ENCODE peak calls at places on chromosome 3, in four cellular contexts. J is GM12878, M is HepG2, I is H1. Z is an unnamed sample.

GRCh38 chr3:62632510-62633294 is 242.5 kb downstream of the CADPS start:
- DNase-seq in J (no peak), M (no peak), I (no peak), Z (no peak)

GRCh38 chr3:194632211-194632982 is 822 bp downstream of the TMEM44 start:
- DNase-seq in J (no peak), M (no peak), I (no peak), Z (no peak)

GRCh38 chr3:18830087-18830486 is 318.2 kb upstream of the KCNH8 start:
- DNase-seq in J (no peak), M (no peak), I (no peak), Z (no peak)

GRCh38 chr3:165919284-165919683 is 82.1 kb upstream of the BCHE start:
- DNase-seq in J (no peak), M (no peak), I (no peak), Z (no peak)

GRCh38 chr3:35305406-35305805 is 333.9 kb upstream of the ARPP21 start:
- DNase-seq in J (no peak), M (no peak), I (no peak), Z (no peak)

GRCh38 chr3:31895471-31895870 is 85.6 kb downstream of the OSBPL10 start:
- DNase-seq in J (no peak), M (no peak), I (no peak), Z (no peak)

GRCh38 chr3:164737174-164737573 is 341.1 kb downstream of the SI start:
- DNase-seq in J (no peak), M (no peak), I (no peak), Z (no peak)

GRCh38 chr3:115436767-115437301 is 186.5 kb upstream of the GAP43 start:
- DNase-seq in J (no peak), M (peak; percentile 1), I (peak; percentile 13), Z (peak; percentile 6)

GRCh38 chr3:47464603-47465002 is 11.1 kb downstream of the SCAP start:
- DNase-seq in J (no peak), M (no peak), I (no peak), Z (no peak)

GRCh38 chr3:62186967-62187366 is 186.4 kb downstream of the FEZF2 start:
- DNase-seq in J (no peak), M (peak; percentile 7), I (no peak), Z (no peak)

GRCh38 chr3:129228891-129229585 is 20.4 kb upstream of the COPG1 start:
- DNase-seq in J (no peak), M (peak; percentile 77), I (no peak), Z (no peak)

GRCh38 chr3:44136421-44136820 is 105.3 kb upstream of the TOPAZ1 start:
- DNase-seq in J (no peak), M (no peak), I (no peak), Z (no peak)

GRCh38 chr3:49668861-49669260 is 5.3 kb upstream of the APEH start:
- DNase-seq in J (no peak), M (peak; percentile 21), I (no peak), Z (no peak)

GRCh38 chr3:150238995-150239612 is 169.0 kb upstream of the TSC22D2 start:
- DNase-seq in J (no peak), M (peak; percentile 25), I (peak; percentile 38), Z (peak; percentile 51)

GRCh38 chr3:82165266-82165665 is 403.8 kb upstream of the GBE1 start:
- DNase-seq in J (no peak), M (no peak), I (no peak), Z (no peak)

GRCh38 chr3:32143849-32144757 is 37.7 kb downstream of the GPD1L start:
- DNase-seq in J (peak; percentile 13), M (peak; percentile 78), I (no peak), Z (peak; percentile 67)

GRCh38 chr3:62622553-62623174 is 249.3 kb upstream of the FEZF2 start:
- DNase-seq in J (peak; percentile 1), M (peak; percentile 48), I (no peak), Z (peak; percentile 60)

GRCh38 chr3:25169146-25169545 is 258.9 kb upstream of the RARB start:
- DNase-seq in J (no peak), M (no peak), I (no peak), Z (no peak)

GRCh38 chr3:113637756-113638155 is 58.7 kb downstream of the USF3 start:
- DNase-seq in J (no peak), M (no peak), I (no peak), Z (no peak)

GRCh38 chr3:122974764-122975162 is 52.8 kb downstream of the SEMA5B start:
- DNase-seq in J (no peak), M (no peak), I (no peak), Z (no peak)

GRCh38 chr3:79767194-79767952 is 425 bp downstream of the ROBO1 start:
- DNase-seq in J (no peak), M (no peak), I (no peak), Z (no peak)

GRCh38 chr3:194740859-194741486 is 55.3 kb downstream of the FAM43A start:
- DNase-seq in J (no peak), M (peak; percentile 64), I (no peak), Z (peak; percentile 32)

GRCh38 chr3:27554706-27555105 is 70.5 kb upstream of the SLC4A7 start:
- DNase-seq in J (no peak), M (no peak), I (no peak), Z (no peak)

GRCh38 chr3:69204315-69204957 is 82.0 kb upstream of the LMOD3 start:
- DNase-seq in J (peak; percentile 44), M (peak; percentile 19), I (no peak), Z (no peak)

GRCh38 chr3:38397320-38397719 is 50.7 kb downstream of the XYLB start:
- DNase-seq in J (no peak), M (peak; percentile 40), I (no peak), Z (peak; percentile 28)

GRCh38 chr3:125119752-125120369 is 64.1 kb upstream of the HEG1 start:
- DNase-seq in J (peak; percentile 87), M (no peak), I (no peak), Z (no peak)

GRCh38 chr3:138114988-138115971 is at the start of gene DZIP1L:
- DNase-seq in J (no peak), M (peak; percentile 23), I (no peak), Z (peak; percentile 71)

GRCh38 chr3:190172751-190173150 is 52.1 kb upstream of the P3H2 start:
- DNase-seq in J (no peak), M (no peak), I (no peak), Z (no peak)

GRCh38 chr3:71903141-71903540 is 118.2 kb upstream of the PROK2 start:
- DNase-seq in J (no peak), M (no peak), I (no peak), Z (no peak)
- H3K4me3 ChIP-seq in J (no peak overlapping the region), M (no peak overlapping the region), I (no peak overlapping the region), Z (no peak overlapping the region)

GRCh38 chr3:171991166-171991565 is 48.2 kb upstream of the FNDC3B start:
- DNase-seq in J (no peak), M (peak; percentile 92), I (no peak), Z (no peak)

GRCh38 chr3:171996178-171996817 is 43.1 kb upstream of the FNDC3B start:
- DNase-seq in J (no peak), M (no peak), I (no peak), Z (no peak)

GRCh38 chr3:171995486-171995885 is 43.9 kb upstream of the FNDC3B start:
- DNase-seq in J (no peak), M (no peak), I (no peak), Z (no peak)

DNA sequence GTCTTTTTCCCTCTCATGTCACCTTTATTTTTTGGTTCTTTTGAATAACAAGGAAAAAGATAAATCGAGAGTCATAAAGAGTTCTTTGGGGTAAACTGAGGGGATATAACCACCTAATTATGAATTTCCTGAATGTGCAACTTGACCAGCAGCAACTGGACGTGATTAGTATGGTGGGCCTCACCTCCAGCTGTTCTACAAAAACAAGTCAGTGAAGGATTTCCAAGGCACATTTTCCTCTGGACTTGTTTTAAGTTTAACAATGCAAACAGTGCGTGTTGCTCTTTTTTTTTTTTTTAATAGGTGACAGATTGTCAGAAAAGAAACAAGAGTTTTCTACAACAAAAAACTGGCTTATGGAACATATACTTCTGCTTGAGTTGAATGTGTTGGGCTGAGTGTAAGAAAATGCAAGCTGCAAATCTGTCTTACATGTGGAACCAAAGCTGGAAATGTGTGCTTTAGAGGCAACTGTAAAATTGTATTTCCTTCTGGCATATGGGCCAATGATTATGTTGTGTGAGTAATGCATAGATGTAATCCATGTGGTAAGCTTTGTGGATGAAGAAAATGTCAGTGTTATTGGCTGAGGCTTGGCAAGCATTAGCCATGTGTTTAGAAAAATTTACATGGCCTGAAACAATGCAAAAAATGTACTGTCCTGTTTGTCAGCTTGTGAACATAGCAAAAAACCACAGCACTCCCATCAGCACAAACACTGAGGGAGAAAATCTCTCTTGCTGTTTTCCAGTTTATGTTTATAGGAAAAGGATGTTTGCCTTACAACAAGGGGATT is 44.5 kb upstream of the FNDC3B start:
- DNase-seq in J (no peak), M (peak; percentile 41), I (no peak), Z (no peak)
- TF ChIP-seq SUZ12 in J (no peak), M (no peak), I (no peak), Z (no peak)

GRCh38 chr3:73611176-73611575 is 13.6 kb downstream of the PDZRN3 start:
- DNase-seq in J (no peak), M (no peak), I (no peak), Z (no peak)

GRCh38 chr3:73610493-73610892 is 14.2 kb downstream of the PDZRN3 start:
- DNase-seq in J (no peak), M (no peak), I (no peak), Z (no peak)

GRCh38 chr3:73605861-73606260 is 18.9 kb downstream of the PDZRN3 start:
- DNase-seq in J (no peak), M (no peak), I (no peak), Z (no peak)

GRCh38 chr3:73609655-73610054 is 15.1 kb downstream of the PDZRN3 start:
- DNase-seq in J (no peak), M (no peak), I (no peak), Z (no peak)

DNA sequence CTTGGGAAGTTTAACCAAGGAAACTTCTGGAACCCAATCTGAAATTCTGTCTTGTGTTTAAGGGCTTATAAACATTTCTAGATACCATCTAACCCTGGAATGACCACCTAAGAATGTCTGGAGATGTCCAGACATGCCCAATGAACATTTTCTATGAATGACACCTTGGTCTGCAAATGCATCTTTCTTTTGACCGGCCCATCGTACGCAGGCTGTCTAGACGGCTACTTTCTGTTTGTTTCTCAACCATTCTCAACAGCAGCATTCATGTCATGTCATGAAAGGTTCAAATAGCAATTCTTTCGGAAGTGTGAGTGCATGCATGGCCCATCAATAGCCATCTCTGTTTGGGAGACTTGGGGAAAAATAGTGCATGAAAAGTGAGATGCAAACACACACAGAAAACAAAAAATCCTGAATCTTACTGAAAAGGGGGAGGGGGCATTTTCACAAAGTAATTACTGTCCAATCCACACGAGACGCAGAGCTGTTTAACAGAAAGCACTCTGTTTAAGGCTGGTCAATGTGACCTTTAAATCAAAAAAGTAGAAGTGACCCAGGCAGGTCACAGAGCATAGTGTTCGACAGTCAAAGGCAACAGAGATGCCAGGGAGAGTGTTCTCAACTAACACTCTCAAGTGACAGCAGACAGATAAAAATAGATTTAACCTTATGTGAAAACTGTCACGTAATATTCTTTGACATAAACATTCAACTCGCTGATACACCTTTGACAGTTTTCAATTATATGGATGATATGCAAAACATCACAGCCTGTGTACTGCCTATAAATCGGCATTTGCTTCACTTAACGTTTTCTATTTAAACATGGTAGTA is 15.7 kb downstream of the PDZRN3 start:
- DNase-seq in J (no peak), M (no peak), I (no peak), Z (no peak)
- H3K4me1 ChIP-seq in J (no peaks in the 10 kb centered on the region), M (peaks cover 9% of the 10 kb centered on the region), I (peaks cover 2% of the 10 kb centered on the region), Z (no peaks in the 10 kb centered on the region)

GRCh38 chr3:16838561-16838960 is 46.2 kb upstream of the PLCL2 start:
- DNase-seq in J (no peak), M (peak; percentile 6), I (no peak), Z (no peak)

GRCh38 chr3:16837602-16838001 is 47.2 kb upstream of the PLCL2 start:
- DNase-seq in J (no peak), M (no peak), I (no peak), Z (no peak)

GRCh38 chr3:16834753-16835152 is 50.0 kb upstream of the PLCL2 start:
- DNase-seq in J (no peak), M (no peak), I (no peak), Z (no peak)

GRCh38 chr3:16834214-16834613 is 50.5 kb upstream of the PLCL2 start:
- DNase-seq in J (no peak), M (no peak), I (no peak), Z (no peak)

GRCh38 chr3:16836505-16837237 is 48.1 kb upstream of the PLCL2 start:
- DNase-seq in J (no peak), M (no peak), I (no peak), Z (no peak)
- H3K4me3 ChIP-seq in J (no peak overlapping the region), M (no peak overlapping the region), I (no peak overlapping the region), Z (no peak overlapping the region)